ENCODE peak calls at places on chromosomes 16 and 17, in four cellular contexts. C is activated CD8-positive, alpha-beta T cell treated with anti-CD3 and anti-CD28 coated beads, Interleukin-2, amount 10 ng/mL, durations not matched to agents 7 days and 5 days; Y is caudate nucleus; P is kidney tubule cell. O is an unnamed sample.

GRCh38 chr17:65345261-65346060 is 208.3 kb downstream of the RGS9 start:
- DNase-seq in C (no peak), Y (no peak), P (no peak), O (peak)

GRCh38 chr17:39804839-39805238 is 59.3 kb downstream of the IKZF3 start:
- DNase-seq in C (no peak), Y (no peak), P (no peak), O (no peak)

GRCh38 chr16:68367034-68367433 is 56.2 kb downstream of the PRMT7 start:
- DNase-seq in C (peak), Y (no peak), P (peak), O (peak)

GRCh38 chr17:14169287-14169686 is 67.4 kb downstream of the CDRT15 start:
- DNase-seq in C (no peak), Y (no peak), P (no peak), O (no peak)

GRCh38 chr17:17702821-17703607 is 21.8 kb downstream of the RAI1 start:
- DNase-seq in C (no peak), Y (no peak), P (no peak), O (no peak)

GRCh38 chr17:77144227-77144626 is 3.5 kb downstream of the SEC14L1 start:
- DNase-seq in C (no peak), Y (no peak), P (no peak), O (no peak)

GRCh38 chr16:54459509-54460235 is 173.1 kb upstream of the IRX3 start:
- DNase-seq in C (no peak), Y (no peak), P (no peak), O (no peak)

GRCh38 chr16:13390093-13390985 is 488.9 kb downstream of the SHISA9 start:
- DNase-seq in C (no peak), Y (no peak), P (peak), O (peak)

GRCh38 chr17:2033128-2033527 is 3.2 kb downstream of the DPH1 start:
- DNase-seq in C (no peak), Y (no peak), P (no peak), O (peak)

O was measured in M059J.